ENCODE peak calls at places on chromosomes 12 and 14, in five cellular contexts. One of them, this sample, is unnamed.

GRCh38 chr14:63840981-63841380 is 11.8 kb upstream of the SYNE2 start:
- DNase-seq in heart left ventricle: peak
- DNase-seq in midbrain: no peak
- DNase-seq in esophagus squamous epithelium: no peak
- DNase-seq in stimulated activated CD4-positive, alpha-beta T cell treated with anti-CD3 and anti-CD28 coated beads, Interleukin-15, amount 100 ng/mL, for 1 hour: peak
- DNase-seq in this sample: peak

GRCh38 chr14:31659278-31659677 is 98.1 kb downstream of the NUBPL start:
- DNase-seq in midbrain: no peak
- DNase-seq in esophagus squamous epithelium: no peak
- DNase-seq in stimulated activated CD4-positive, alpha-beta T cell treated with anti-CD3 and anti-CD28 coated beads, Interleukin-15, amount 100 ng/mL, for 1 hour: no peak
- DNase-seq in heart left ventricle: no peak
- DNase-seq in this sample: no peak

GRCh38 chr12:123058471-123058870 is 78.0 kb downstream of the ARL6IP4 start:
- DNase-seq in midbrain: no peak
- DNase-seq in stimulated activated CD4-positive, alpha-beta T cell treated with anti-CD3 and anti-CD28 coated beads, Interleukin-15, amount 100 ng/mL, for 1 hour: no peak
- DNase-seq in esophagus squamous epithelium: no peak
- DNase-seq in heart left ventricle: no peak
- DNase-seq in this sample: no peak

GRCh38 chr14:82537831-82538230 is 1004.2 kb upstream of the SEL1L start:
- DNase-seq in esophagus squamous epithelium: no peak
- DNase-seq in stimulated activated CD4-positive, alpha-beta T cell treated with anti-CD3 and anti-CD28 coated beads, Interleukin-15, amount 100 ng/mL, for 1 hour: no peak
- DNase-seq in heart left ventricle: no peak
- DNase-seq in midbrain: no peak
- DNase-seq in this sample: no peak

GRCh38 chr12:123363385-123363742 is 1.3 kb downstream of the SBNO1 start:
- DNase-seq in midbrain: peak
- DNase-seq in esophagus squamous epithelium: no peak
- DNase-seq in heart left ventricle: no peak
- DNase-seq in stimulated activated CD4-positive, alpha-beta T cell treated with anti-CD3 and anti-CD28 coated beads, Interleukin-15, amount 100 ng/mL, for 1 hour: no peak
- DNase-seq in this sample: no peak

GRCh38 chr14:34583525-34583924 is 44.0 kb upstream of the EAPP start:
- DNase-seq in esophagus squamous epithelium: no peak
- DNase-seq in heart left ventricle: no peak
- DNase-seq in midbrain: no peak
- DNase-seq in stimulated activated CD4-positive, alpha-beta T cell treated with anti-CD3 and anti-CD28 coated beads, Interleukin-15, amount 100 ng/mL, for 1 hour: no peak
- DNase-seq in this sample: no peak

GRCh38 chr12:132514216-132514820 is 24.4 kb downstream of the FBRSL1 start:
- DNase-seq in midbrain: no peak
- DNase-seq in stimulated activated CD4-positive, alpha-beta T cell treated with anti-CD3 and anti-CD28 coated beads, Interleukin-15, amount 100 ng/mL, for 1 hour: no peak
- DNase-seq in heart left ventricle: no peak
- DNase-seq in esophagus squamous epithelium: no peak
- DNase-seq in this sample: no peak

GRCh38 chr14:77043177-77043983 is 14.9 kb upstream of the IRF2BPL start:
- DNase-seq in heart left ventricle: peak
- DNase-seq in stimulated activated CD4-positive, alpha-beta T cell treated with anti-CD3 and anti-CD28 coated beads, Interleukin-15, amount 100 ng/mL, for 1 hour: no peak
- DNase-seq in midbrain: peak
- DNase-seq in esophagus squamous epithelium: no peak
- DNase-seq in this sample: no peak

This sample was measured in upper lobe of left lung.